ENCODE peak calls at places on chromosome 1, in nine cellular contexts. D is AG04449, V is kidney tubule cell, R is fibroblast of gingiva, C is EH, G is Panc1, X is body of pancreas, I is amygdala, A is HS-27A. O is an unnamed sample.

GRCh38 chr1:240230821-240231220 is 139.1 kb downstream of the FMN2 start:
- DNase-seq in D (no peak), V (no peak), R (no peak), C (no peak), G (no peak), X (no peak), I (no peak), A (no peak), O (no peak)

GRCh38 chr1:170145691-170146676 is at the start of gene NTMT2:
- DNase-seq in D (no peak), V (peak; percentile 44), R (no peak), C (no peak), G (no peak), X (no peak), I (no peak), A (no peak), O (peak; percentile 84)

GRCh38 chr1:116203192-116203723 is 92.1 kb downstream of the MAB21L3 start:
- DNase-seq in D (no peak), V (peak; percentile 7), R (no peak), C (no peak), G (no peak), X (peak; percentile 15), I (no peak), A (no peak), O (no peak)

GRCh38 chr1:184953600-184954219 is 20.6 kb downstream of the NIBAN1 start:
- DNase-seq in D (no peak), V (peak; percentile 91), R (no peak), C (peak; percentile 72), G (no peak), X (no peak), I (no peak), A (no peak), O (no peak)

GRCh38 chr1:151166506-151166956 is 587 bp downstream of the SCNM1 start:
- DNase-seq in D (no peak), V (peak; percentile 70), R (peak; percentile 63), C (peak; percentile 83), G (no peak), X (no peak), I (no peak), A (peak; percentile 36), O (peak; percentile 77)

GRCh38 chr1:248873993-248874671 is 15.2 kb upstream of the ZNF692 start:
- DNase-seq in D (no peak), V (peak; percentile 92), R (no peak), C (no peak), G (peak; percentile 96), X (peak; percentile 83), I (peak; percentile 86), A (no peak), O (peak; percentile 96)

GRCh38 chr1:50106095-50106761 is 2.5 kb upstream of the ELAVL4 start:
- DNase-seq in D (no peak), V (no peak), R (no peak), C (no peak), G (no peak), X (no peak), I (no peak), A (no peak), O (no peak)

GRCh38 chr1:69404486-69404885 is 163.2 kb upstream of the LRRC7 start:
- DNase-seq in D (no peak), V (no peak), R (no peak), C (no peak), G (no peak), X (no peak), I (no peak), A (peak; percentile 66), O (no peak)

GRCh38 chr1:152109231-152109997 is 5.8 kb downstream of the TCHH start:
- DNase-seq in D (no peak), V (peak; percentile 9), R (no peak), C (peak; percentile 4), G (no peak), X (no peak), I (no peak), A (no peak), O (peak; percentile 19)

GRCh38 chr1:8706995-8707396 is 110.4 kb downstream of the RERE start:
- DNase-seq in D (no peak), V (peak; percentile 25), R (no peak), C (peak; percentile 66), G (no peak), X (no peak), I (no peak), A (no peak), O (peak; percentile 78)

GRCh38 chr1:212914789-212915188 is 35.6 kb upstream of the VASH2 start:
- DNase-seq in D (no peak), V (no peak), R (no peak), C (no peak), G (no peak), X (no peak), I (no peak), A (no peak), O (peak; percentile 52)

GRCh38 chr1:78649628-78650027 is at the start of gene IFI44:
- DNase-seq in D (peak; percentile 9), V (peak; percentile 81), R (peak; percentile 75), C (peak; percentile 83), G (no peak), X (peak; percentile 79), I (no peak), A (peak; percentile 24), O (no peak)

GRCh38 chr1:92323473-92324453 is 24.9 kb downstream of the RPAP2 start:
- DNase-seq in D (no peak), V (no peak), R (no peak), C (no peak), G (no peak), X (no peak), I (no peak), A (no peak), O (no peak)

GRCh38 chr1:156865865-156866678 is 5.4 kb downstream of the NTRK1 start:
- DNase-seq in D (no peak), V (no peak), R (no peak), C (no peak), G (no peak), X (no peak), I (no peak), A (no peak), O (no peak)

GRCh38 chr1:235409045-235409820 is 42.0 kb downstream of the TBCE start:
- DNase-seq in D (no peak), V (no peak), R (no peak), C (no peak), G (no peak), X (no peak), I (no peak), A (no peak), O (no peak)

GRCh38 chr1:198443374-198444233 is 96.9 kb downstream of the ATP6V1G3 start:
- DNase-seq in D (peak; percentile 90), V (peak; percentile 95), R (peak; percentile 91), C (peak; percentile 95), G (peak; percentile 91), X (no peak), I (no peak), A (peak; percentile 87), O (no peak)

O was measured in ELF-1.